ENCODE peak calls at places on chromosome 10, in four cellular contexts. One of them, this sample, is unnamed. For H3K4me1 and H3K36me3, the result is how much of the 10 kb centered on the place peaks cover.

GRCh38 chr10:75814071-75814470 is 382.6 kb downstream of the LRMDA start:
- DNase-seq in small intestine: no peak
- DNase-seq in CD4-positive, alpha-beta memory T cell: no peak
- DNase-seq in gastrocnemius medialis: no peak
- DNase-seq in this sample: no peak

GRCh38 chr10:99958806-99959205 is 50.9 kb downstream of the DNMBP start:
- DNase-seq in small intestine: no peak
- DNase-seq in CD4-positive, alpha-beta memory T cell: no peak
- DNase-seq in gastrocnemius medialis: no peak
- DNase-seq in this sample: no peak

GRCh38 chr10:19749185-19749729 is 67.0 kb upstream of the PLXDC2 start:
- DNase-seq in small intestine: no peak
- DNase-seq in CD4-positive, alpha-beta memory T cell: no peak
- DNase-seq in gastrocnemius medialis: no peak
- DNase-seq in this sample: no peak

GRCh38 chr10:18472977-18473376 is 178.4 kb downstream of the NSUN6 start:
- DNase-seq in small intestine: peak
- DNase-seq in CD4-positive, alpha-beta memory T cell: no peak
- DNase-seq in gastrocnemius medialis: no peak
- DNase-seq in this sample: no peak

GRCh38 chr10:61786728-61787127 is 114.8 kb upstream of the ARID5B start:
- DNase-seq in small intestine: peak
- DNase-seq in CD4-positive, alpha-beta memory T cell: no peak
- DNase-seq in gastrocnemius medialis: no peak
- DNase-seq in this sample: no peak

GRCh38 chr10:16519908-16520861 is 1.5 kb downstream of the C1QL3 start:
- DNase-seq in small intestine: no peak
- DNase-seq in CD4-positive, alpha-beta memory T cell: peak
- DNase-seq in gastrocnemius medialis: no peak
- DNase-seq in this sample: no peak

GRCh38 chr10:76291175-76291574 is 859.8 kb downstream of the LRMDA start:
- DNase-seq in small intestine: no peak
- DNase-seq in CD4-positive, alpha-beta memory T cell: no peak
- DNase-seq in gastrocnemius medialis: no peak
- DNase-seq in this sample: no peak

GRCh38 chr10:9260690-9261089 is 1206.2 kb downstream of the GATA3 start:
- DNase-seq in small intestine: no peak
- DNase-seq in CD4-positive, alpha-beta memory T cell: no peak
- DNase-seq in gastrocnemius medialis: no peak
- DNase-seq in this sample: no peak

GRCh38 chr10:73344267-73344666 is 14.4 kb downstream of the CFAP70 start:
- DNase-seq in small intestine: no peak
- DNase-seq in CD4-positive, alpha-beta memory T cell: no peak
- DNase-seq in gastrocnemius medialis: no peak
- DNase-seq in this sample: no peak

GRCh38 chr10:4941540-4942330 is 21.5 kb upstream of the AKR1C1 start:
- DNase-seq in small intestine: peak
- DNase-seq in CD4-positive, alpha-beta memory T cell: no peak
- DNase-seq in gastrocnemius medialis: no peak
- DNase-seq in this sample: no peak
- H3K4me1 ChIP-seq in small intestine: under half
- H3K4me1 ChIP-seq in CD4-positive, alpha-beta memory T cell: under half
- H3K4me1 ChIP-seq in gastrocnemius medialis: under half
- H3K4me1 ChIP-seq in this sample: under half

DNA sequence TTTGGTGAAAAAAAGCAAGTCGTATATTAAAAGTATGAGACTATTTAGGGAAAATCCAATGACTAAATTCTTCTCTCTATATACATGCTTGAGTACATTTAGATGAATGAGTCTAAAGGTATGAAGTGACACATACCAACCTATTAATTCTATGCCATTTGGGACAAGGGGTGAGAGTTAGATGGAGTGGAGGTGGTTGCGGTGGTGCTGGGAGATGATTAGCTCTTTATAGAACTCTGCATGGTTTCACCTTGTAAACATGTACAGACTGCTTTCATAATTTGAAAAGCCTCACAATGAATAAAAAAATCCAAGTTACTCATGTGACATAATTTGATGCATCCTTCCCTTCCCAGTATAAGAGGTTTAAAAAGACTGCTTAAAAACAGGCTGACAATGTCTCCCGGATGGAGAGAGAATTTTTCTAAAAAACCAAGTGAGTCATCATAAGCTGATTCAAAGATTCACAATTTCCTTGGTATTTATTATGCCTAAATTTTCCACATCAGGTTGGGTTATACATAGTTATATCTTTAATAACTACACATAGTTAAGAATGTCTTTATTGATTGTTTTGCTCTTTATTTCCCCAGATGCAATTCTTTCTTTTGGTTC is 572.9 kb downstream of the REEP3 start:
- DNase-seq in small intestine: no peak
- DNase-seq in CD4-positive, alpha-beta memory T cell: no peak
- DNase-seq in gastrocnemius medialis: no peak
- DNase-seq in this sample: no peak
- H3K4me3 ChIP-seq in small intestine: no peak
- H3K4me3 ChIP-seq in CD4-positive, alpha-beta memory T cell: no peak
- H3K4me3 ChIP-seq in gastrocnemius medialis: no peak
- H3K4me3 ChIP-seq in this sample: no peak

GRCh38 chr10:500876-501275 is 188.6 kb downstream of the DIP2C start:
- DNase-seq in small intestine: no peak
- DNase-seq in CD4-positive, alpha-beta memory T cell: no peak
- DNase-seq in gastrocnemius medialis: no peak
- DNase-seq in this sample: no peak
- H3K36me3 ChIP-seq in small intestine: under half
- H3K36me3 ChIP-seq in CD4-positive, alpha-beta memory T cell: under half
- H3K36me3 ChIP-seq in gastrocnemius medialis: under half
- H3K36me3 ChIP-seq in this sample: under half

GRCh38 chr10:28552775-28553174 is 19.9 kb downstream of the WAC start:
- DNase-seq in small intestine: no peak
- DNase-seq in CD4-positive, alpha-beta memory T cell: no peak
- DNase-seq in gastrocnemius medialis: no peak
- DNase-seq in this sample: no peak

GRCh38 chr10:28553963-28554362 is 21.0 kb downstream of the WAC start:
- DNase-seq in small intestine: no peak
- DNase-seq in CD4-positive, alpha-beta memory T cell: no peak
- DNase-seq in gastrocnemius medialis: no peak
- DNase-seq in this sample: no peak

GRCh38 chr10:28556142-28556541 is 23.2 kb downstream of the WAC start:
- DNase-seq in small intestine: no peak
- DNase-seq in CD4-positive, alpha-beta memory T cell: no peak
- DNase-seq in gastrocnemius medialis: no peak
- DNase-seq in this sample: no peak

GRCh38 chr10:28554952-28555351 is 22.0 kb downstream of the WAC start:
- DNase-seq in small intestine: no peak
- DNase-seq in CD4-positive, alpha-beta memory T cell: no peak
- DNase-seq in gastrocnemius medialis: no peak
- DNase-seq in this sample: no peak

GRCh38 chr10:28555358-28555757 is 22.4 kb downstream of the WAC start:
- DNase-seq in small intestine: no peak
- DNase-seq in CD4-positive, alpha-beta memory T cell: no peak
- DNase-seq in gastrocnemius medialis: no peak
- DNase-seq in this sample: no peak
- H3K4me1 ChIP-seq in small intestine: under half
- H3K4me1 ChIP-seq in CD4-positive, alpha-beta memory T cell: half or more
- H3K4me1 ChIP-seq in gastrocnemius medialis: half or more
- H3K4me1 ChIP-seq in this sample: half or more

DNA sequence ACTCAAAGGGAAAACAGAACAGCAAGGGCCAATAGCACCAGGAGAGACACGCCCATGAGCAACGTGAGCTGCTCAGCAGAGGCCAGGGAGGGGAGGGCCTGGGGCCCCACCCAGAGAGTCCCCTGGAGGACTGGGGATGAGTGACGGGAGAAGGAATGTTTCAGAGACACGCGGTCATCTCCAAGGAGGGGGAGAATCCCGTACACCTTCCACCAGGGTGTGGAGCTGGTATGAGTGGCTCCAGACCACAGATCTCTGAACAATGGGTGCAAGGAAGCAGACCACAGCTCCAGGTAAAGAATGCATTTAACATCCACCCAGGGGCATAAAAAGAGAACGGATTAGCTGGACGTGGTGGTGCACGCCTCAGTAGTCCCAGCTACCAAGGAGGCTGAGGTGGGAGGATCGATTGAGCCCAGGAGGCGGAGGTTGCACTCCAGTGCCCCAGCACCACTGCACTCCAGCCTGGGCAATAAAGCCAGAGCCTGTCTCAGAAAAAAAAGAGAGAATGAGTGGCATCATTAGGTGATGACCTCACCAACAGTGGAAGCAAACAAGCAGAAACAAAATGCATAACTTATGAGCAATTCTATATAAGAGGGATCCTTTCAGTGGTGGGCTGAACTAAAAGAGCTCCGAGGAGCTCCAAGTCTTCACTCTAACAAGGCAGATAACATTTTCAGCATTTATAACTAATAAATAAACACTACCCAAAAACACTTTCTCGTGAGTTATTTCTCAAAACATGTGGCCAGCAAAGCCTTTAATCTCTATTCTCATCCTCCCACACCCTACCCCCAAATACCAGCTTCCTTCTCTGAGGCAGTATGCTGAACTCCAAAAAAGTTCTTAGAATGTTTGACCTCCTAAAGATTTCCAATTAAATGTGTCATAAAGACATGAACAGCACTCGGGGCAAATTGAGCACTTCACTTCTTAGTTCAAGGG is 12.5 kb downstream of the PSAP start:
- DNase-seq in small intestine: no peak
- DNase-seq in CD4-positive, alpha-beta memory T cell: no peak
- DNase-seq in gastrocnemius medialis: peak
- DNase-seq in this sample: no peak
- H3K4me3 ChIP-seq in small intestine: no peak
- H3K4me3 ChIP-seq in CD4-positive, alpha-beta memory T cell: no peak
- H3K4me3 ChIP-seq in gastrocnemius medialis: peak
- H3K4me3 ChIP-seq in this sample: no peak

DNA sequence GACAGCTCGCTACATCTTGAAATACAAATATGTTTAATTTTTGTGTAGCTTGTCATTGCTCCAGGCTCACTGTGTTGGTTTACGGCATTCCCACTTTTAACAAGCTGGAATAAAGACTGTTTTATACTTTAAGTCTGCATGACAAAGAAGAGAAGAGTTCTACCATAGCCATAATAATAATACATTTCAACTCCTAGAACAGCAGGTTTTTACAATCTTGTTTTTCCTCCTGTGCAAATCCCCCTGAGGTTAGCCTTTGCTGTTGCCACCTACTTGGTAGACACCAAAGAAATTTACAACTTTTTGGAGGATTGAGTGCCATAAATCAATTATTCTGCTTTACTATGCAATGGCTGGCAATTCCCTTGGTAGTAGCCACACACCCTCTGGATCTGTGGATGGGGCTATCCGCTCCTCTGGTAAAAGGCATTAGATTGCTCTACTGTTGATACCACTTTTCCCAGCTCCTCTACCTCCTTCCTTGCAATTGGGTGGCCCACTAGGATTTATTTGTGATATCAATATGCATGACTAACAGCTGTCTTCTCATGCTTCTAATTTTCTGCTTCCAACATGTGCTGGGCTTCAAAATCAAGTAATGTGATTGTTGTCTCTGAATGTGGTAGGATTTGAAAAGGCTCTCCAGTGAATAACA is 60.2 kb downstream of the SFMBT2 start:
- DNase-seq in small intestine: no peak
- DNase-seq in CD4-positive, alpha-beta memory T cell: no peak
- DNase-seq in gastrocnemius medialis: no peak
- DNase-seq in this sample: no peak
- H3K36me3 ChIP-seq in small intestine: under half
- H3K36me3 ChIP-seq in CD4-positive, alpha-beta memory T cell: under half
- H3K36me3 ChIP-seq in gastrocnemius medialis: under half
- H3K36me3 ChIP-seq in this sample: under half

This sample was measured in heart right ventricle.